ENCODE peak calls at places on chromosomes 1 and 21, in ten cellular contexts. L is SJCRH30; X is IMR-90; Q is left ventricle myocardium inferior; S is mesendoderm; G is right lobe of liver; C is H9; U is hepatocyte; H is CD4-positive, CD25-positive, alpha-beta regulatory T cell; T is sigmoid colon. B is an unnamed sample. For H3K4me1, the result is how much of the 10 kb centered on the place peaks cover.

GRCh38 chr1:96538883-96539282 is 182.7 kb upstream of the PTBP2 start:
- DNase-seq in L (no peak), X (peak), Q (no peak), S (no peak), G (no peak), C (no peak), U (peak), H (no peak), T (peak), B (no peak)

GRCh38 chr1:108080448-108080847 is 115.5 kb upstream of the VAV3 start:
- DNase-seq in L (no peak), X (no peak), Q (no peak), S (no peak), G (no peak), C (no peak), U (no peak), H (no peak), T (no peak), B (no peak)

GRCh38 chr1:205519541-205520131 is 15.2 kb downstream of the CDK18 start:
- DNase-seq in L (peak), X (no peak), Q (peak), S (no peak), G (no peak), C (peak), U (no peak), H (no peak), T (peak), B (no peak)

GRCh38 chr1:117572546-117572945 is 33.3 kb upstream of the TENT5C start:
- DNase-seq in L (no peak), X (no peak), Q (no peak), S (no peak), G (no peak), C (no peak), U (no peak), H (peak), T (no peak), B (peak)

GRCh38 chr1:17895401-17895800 is 140.3 kb downstream of the ACTL8 start:
- DNase-seq in L (no peak), X (no peak), Q (no peak), S (no peak), G (no peak), C (no peak), U (no peak), H (no peak), T (no peak), B (no peak)

GRCh38 chr1:177547200-177547599 is 376.4 kb downstream of the BRINP2 start:
- DNase-seq in L (no peak), X (no peak), Q (no peak), S (no peak), G (no peak), C (no peak), U (no peak), H (no peak), T (no peak), B (no peak)

GRCh38 chr21:28737671-28738279 is 254.9 kb downstream of the LTN1 start:
- DNase-seq in L (peak), X (peak), Q (no peak), S (peak), G (no peak), C (no peak), U (peak), H (no peak), T (no peak), B (no peak)

GRCh38 chr1:204834752-204835151 is 35.9 kb upstream of the NFASC start:
- DNase-seq in L (no peak), X (no peak), Q (no peak), S (no peak), G (no peak), C (no peak), U (no peak), H (no peak), T (no peak), B (no peak)

GRCh38 chr21:43719748-43720538 is 1.0 kb downstream of the PDXK start:
- DNase-seq in L (no peak), X (no peak), Q (no peak), S (no peak), G (no peak), C (peak), U (no peak), H (no peak), T (no peak), B (no peak)

GRCh38 chr1:63915121-63915520 is 141.3 kb downstream of the ROR1 start:
- DNase-seq in L (peak), X (peak), Q (no peak), S (peak), G (no peak), C (peak), U (no peak), H (no peak), T (no peak), B (no peak)

DNA sequence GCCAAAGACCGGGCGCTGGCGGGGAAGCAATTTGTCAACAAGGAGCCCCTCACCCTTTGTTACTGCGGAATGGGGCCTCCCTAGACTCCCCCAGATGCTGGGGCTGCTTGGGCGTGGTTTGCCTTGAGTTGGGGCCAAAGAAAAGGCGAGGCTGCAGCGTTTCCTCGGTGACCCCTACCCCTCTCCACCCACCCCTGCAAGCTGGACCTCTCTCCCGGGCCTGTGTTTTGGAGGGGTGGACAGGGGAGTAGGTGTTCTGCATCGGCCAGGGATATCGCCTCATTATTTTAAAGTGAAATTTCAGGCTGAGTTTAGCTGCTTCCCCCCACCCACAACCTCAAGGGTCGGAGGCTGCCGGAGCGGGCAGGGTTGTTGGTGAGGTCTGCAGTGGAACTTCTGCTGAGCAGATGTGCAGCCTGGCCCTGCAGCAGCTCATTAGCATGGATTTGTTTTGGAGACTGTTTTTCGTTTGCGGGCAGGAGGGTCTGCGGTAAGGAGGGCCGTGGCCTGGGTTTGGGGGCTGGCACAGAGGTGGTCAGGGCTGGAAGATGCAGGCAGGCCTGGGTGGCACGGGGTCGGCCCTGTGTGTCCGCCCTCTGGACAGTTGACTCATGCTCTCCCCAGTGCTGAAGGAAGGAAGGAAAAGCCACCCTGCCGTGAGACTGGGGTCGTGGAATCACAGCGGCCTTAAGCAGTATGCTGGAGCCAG is 1.6 kb downstream of the NBL1 start:
- DNase-seq in L (no peak), X (peak), Q (no peak), S (no peak), G (no peak), C (no peak), U (no peak), H (no peak), T (no peak), B (peak)
- H3K4me1 ChIP-seq in L (under half), X (under half), Q (half or more), S (under half), G (under half), C (under half), U (under half), H (under half), T (under half), B (under half)

GRCh38 chr1:12452262-12452661 is 165.7 kb downstream of the DHRS3 start:
- DNase-seq in L (no peak), X (no peak), Q (no peak), S (no peak), G (no peak), C (no peak), U (no peak), H (no peak), T (no peak), B (no peak)
- H3K4me1 ChIP-seq in L (under half), X (under half), Q (half or more), S (under half), G (half or more), C (under half), U (half or more), H (half or more), T (half or more), B (half or more)

GRCh38 chr1:8431779-8432178 is 113.9 kb downstream of the SLC45A1 start:
- DNase-seq in L (no peak), X (no peak), Q (no peak), S (no peak), G (no peak), C (no peak), U (no peak), H (no peak), T (no peak), B (no peak)
- H3K4me1 ChIP-seq in L (under half), X (under half), Q (half or more), S (under half), G (under half), C (under half), U (under half), H (under half), T (under half), B (half or more)

DNA sequence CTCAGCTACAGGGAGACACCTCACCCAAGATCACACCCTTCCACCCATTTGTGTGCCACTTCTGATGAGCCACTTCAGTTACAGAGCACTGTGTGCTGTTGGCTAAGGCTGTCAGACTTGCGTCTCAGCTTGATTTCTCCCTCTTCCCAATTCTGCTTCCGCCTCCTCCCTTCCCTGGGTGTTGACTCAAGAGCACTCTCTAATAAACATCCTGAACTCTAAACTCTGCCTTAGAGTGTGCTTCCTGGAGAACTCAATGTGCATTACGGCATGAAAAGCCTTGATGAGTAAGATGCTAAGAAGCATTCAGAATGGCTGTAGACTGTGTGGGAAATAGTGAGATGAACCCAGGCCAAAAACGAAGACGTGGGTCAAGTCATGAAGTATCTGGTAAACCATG is 54.9 kb upstream of the S1PR1 start:
- DNase-seq in L (no peak), X (peak), Q (no peak), S (no peak), G (no peak), C (no peak), U (no peak), H (no peak), T (no peak), B (no peak)
- H3K4me1 ChIP-seq in L (under half), X (under half), Q (under half), S (under half), G (under half), C (under half), U (under half), H (under half), T (under half), B (under half)

DNA sequence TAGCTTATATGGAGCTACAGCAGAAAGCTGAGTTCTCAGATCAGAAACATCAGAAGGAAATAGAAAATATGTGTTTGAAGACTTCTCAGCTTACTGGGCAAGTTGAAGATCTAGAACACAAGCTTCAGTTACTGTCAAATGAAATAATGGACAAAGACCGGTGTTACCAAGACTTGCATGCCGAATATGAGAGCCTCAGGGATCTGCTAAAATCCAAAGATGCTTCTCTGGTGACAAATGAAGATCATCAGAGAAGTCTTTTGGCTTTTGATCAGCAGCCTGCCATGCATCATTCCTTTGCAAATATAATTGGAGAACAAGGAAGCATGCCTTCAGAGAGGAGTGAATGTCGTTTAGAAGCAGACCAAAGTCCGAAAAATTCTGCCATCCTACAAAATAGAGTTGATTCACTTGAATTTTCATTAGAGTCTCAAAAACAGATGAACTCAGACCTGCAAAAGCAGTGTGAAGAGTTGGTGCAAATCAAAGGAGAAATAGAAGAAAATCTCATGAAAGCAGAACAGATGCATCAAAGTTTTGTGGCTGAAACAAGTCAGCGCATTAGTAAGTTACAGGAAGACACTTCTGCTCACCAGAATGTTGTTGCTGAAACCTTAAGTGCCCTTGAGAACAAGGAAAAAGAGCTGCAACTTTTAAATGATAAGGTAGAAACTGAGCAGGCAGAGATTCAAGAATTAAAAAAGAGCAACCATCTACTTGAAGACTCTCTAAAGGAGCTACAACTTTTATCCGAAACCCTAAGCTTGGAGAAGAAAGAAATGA is 37.6 kb downstream of the CENPF start:
- DNase-seq in L (no peak), X (peak), Q (no peak), S (no peak), G (no peak), C (no peak), U (no peak), H (peak), T (no peak), B (no peak)
- H3K4me1 ChIP-seq in L (under half), X (under half), Q (under half), S (under half), G (under half), C (under half), U (under half), H (under half), T (under half), B (half or more)

B was measured in CD4-positive, alpha-beta memory T cell.